ENCODE peak calls at places on chromosomes 16 and 17, in nine cellular contexts. Y is HCT116, I is stomach, D is right lobe of liver, G is body of pancreas, Q is breast epithelium, X is prostate gland, M is ovary, H is adrenal gland. P is an unnamed sample.

GRCh38 chr17:43398724-43399595 is at the start of gene ARL4D:
- DNase-seq in Y (no peak), I (peak), D (peak), G (peak), Q (peak), X (peak), M (peak), H (peak), P (peak)

GRCh38 chr16:67163164-67163902 is 1.2 kb upstream of the HSF4 start:
- DNase-seq in Y (no peak), I (no peak), D (no peak), G (no peak), Q (no peak), X (peak), M (peak), H (no peak), P (no peak)

GRCh38 chr16:264440-264951 is 11.2 kb downstream of the RGS11 start:
- DNase-seq in Y (no peak), I (no peak), D (peak), G (no peak), Q (no peak), X (no peak), M (no peak), H (no peak), P (no peak)

GRCh38 chr17:50271173-50271750 is 3.0 kb upstream of the TMEM92 start:
- DNase-seq in Y (no peak), I (no peak), D (no peak), G (no peak), Q (no peak), X (no peak), M (peak), H (peak), P (no peak)

GRCh38 chr17:45101883-45102811 is 30.2 kb downstream of the PLCD3 start:
- DNase-seq in Y (no peak), I (no peak), D (no peak), G (no peak), Q (peak), X (no peak), M (no peak), H (peak), P (no peak)

GRCh38 chr17:44794699-44795413 is 35.2 kb downstream of the GJC1 start:
- DNase-seq in Y (peak), I (no peak), D (no peak), G (no peak), Q (no peak), X (no peak), M (no peak), H (no peak), P (peak)

GRCh38 chr17:62840871-62841270 is 32.8 kb upstream of the MARCHF10 start:
- DNase-seq in Y (no peak), I (no peak), D (no peak), G (no peak), Q (no peak), X (no peak), M (no peak), H (no peak), P (no peak)

GRCh38 chr17:50045154-50045553 is 10.8 kb upstream of the ITGA3 start:
- DNase-seq in Y (no peak), I (no peak), D (no peak), G (no peak), Q (no peak), X (no peak), M (peak), H (peak), P (no peak)

GRCh38 chr16:69087161-69087581 is 18.3 kb upstream of the HAS3 start:
- DNase-seq in Y (no peak), I (no peak), D (no peak), G (no peak), Q (no peak), X (no peak), M (no peak), H (no peak), P (no peak)

GRCh38 chr17:68198931-68199836 is 48.7 kb upstream of the AMZ2 start:
- DNase-seq in Y (no peak), I (no peak), D (peak), G (no peak), Q (no peak), X (no peak), M (no peak), H (no peak), P (no peak)

GRCh38 chr16:67378642-67379041 is 14.7 kb downstream of the TPPP3 start:
- DNase-seq in Y (no peak), I (no peak), D (no peak), G (no peak), Q (no peak), X (no peak), M (no peak), H (no peak), P (no peak)

GRCh38 chr17:45346255-45347015 is 29.6 kb upstream of the MAP3K14 start:
- DNase-seq in Y (no peak), I (no peak), D (no peak), G (no peak), Q (no peak), X (no peak), M (no peak), H (no peak), P (no peak)

GRCh38 chr17:29196784-29197515 is 16.8 kb upstream of the MYO18A start:
- DNase-seq in Y (no peak), I (no peak), D (no peak), G (peak), Q (no peak), X (no peak), M (no peak), H (no peak), P (no peak)

GRCh38 chr16:19521471-19522368 is at the start of gene GDE1:
- DNase-seq in Y (peak), I (peak), D (peak), G (peak), Q (peak), X (peak), M (peak), H (peak), P (peak)

GRCh38 chr16:26709754-26710153 is 357.0 kb upstream of the C16orf82 start:
- DNase-seq in Y (no peak), I (no peak), D (no peak), G (no peak), Q (no peak), X (no peak), M (no peak), H (no peak), P (no peak)

GRCh38 chr17:78378225-78379133 is at the start of gene PGS1:
- DNase-seq in Y (peak), I (peak), D (peak), G (peak), Q (peak), X (peak), M (peak), H (peak), P (no peak)
- TF ChIP-seq POLR2A in Y (peak), I (peak), D (peak), G (peak), Q (peak), X (peak), M (peak), H (peak), P (peak)

GRCh38 chr16:2935418-2935817 is 23.7 kb downstream of the FLYWCH1 start:
- DNase-seq in Y (no peak), I (no peak), D (no peak), G (no peak), Q (no peak), X (no peak), M (no peak), H (no peak), P (no peak)
- TF ChIP-seq POLR2A in Y (no peak), I (no peak), D (no peak), G (no peak), Q (no peak), X (no peak), M (no peak), H (no peak), P (no peak)

DNA sequence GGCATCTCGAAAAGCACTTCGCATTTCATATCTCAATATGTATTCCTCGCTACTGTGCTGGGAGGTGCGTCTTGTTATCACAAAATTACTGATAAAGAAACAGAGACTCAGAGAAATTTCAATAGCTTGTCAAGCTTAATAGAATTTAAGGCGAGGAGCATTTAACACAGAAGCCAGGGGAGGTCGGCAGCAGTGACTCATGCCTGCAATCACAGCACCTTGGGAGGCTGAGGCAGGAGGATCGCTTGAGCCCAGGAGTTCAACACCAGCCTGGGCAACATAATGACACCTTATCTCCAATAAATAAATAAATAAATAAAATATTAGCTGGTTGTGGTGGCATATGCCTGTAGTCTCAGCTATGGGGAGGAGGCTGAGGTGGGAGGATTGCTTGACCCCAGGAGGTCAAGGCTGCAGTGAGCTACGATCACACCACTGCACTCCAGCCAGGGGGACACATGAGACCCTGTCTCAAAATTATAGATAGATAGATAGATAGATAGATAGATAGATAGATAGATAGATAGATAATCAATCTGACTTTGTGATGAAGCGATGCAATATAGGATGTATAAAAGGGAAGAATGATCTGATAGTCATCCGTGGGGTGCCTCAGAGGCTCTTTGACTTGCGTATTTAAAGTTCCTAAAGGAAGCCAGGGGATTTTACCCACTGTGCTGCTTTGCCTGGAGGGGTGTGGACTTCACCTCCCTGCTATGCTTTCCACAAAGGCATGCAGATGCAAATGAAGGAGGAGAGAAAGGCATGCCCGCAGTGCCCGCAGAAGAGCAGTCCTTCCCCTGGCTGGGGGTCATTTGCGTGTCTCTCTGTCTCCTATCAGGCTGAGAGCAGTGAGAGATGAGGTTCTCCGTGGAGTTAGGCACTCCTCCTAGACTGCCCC is 15.9 kb upstream of the USP10 start:
- DNase-seq in Y (no peak), I (no peak), D (no peak), G (no peak), Q (no peak), X (no peak), M (no peak), H (no peak), P (no peak)
- TF ChIP-seq POLR2A in Y (no peak), I (no peak), D (no peak), G (no peak), Q (no peak), X (no peak), M (no peak), H (no peak), P (no peak)

GRCh38 chr16:2520097-2520783 is at the start of gene AMDHD2:
- DNase-seq in Y (peak), I (peak), D (peak), G (peak), Q (peak), X (peak), M (peak), H (peak), P (peak)
- TF ChIP-seq POLR2A in Y (no peak), I (no peak), D (peak), G (peak), Q (no peak), X (no peak), M (no peak), H (peak), P (peak)

GRCh38 chr17:15490634-15491261 is 23.3 kb upstream of the CDRT4 start:
- DNase-seq in Y (peak), I (no peak), D (peak), G (no peak), Q (no peak), X (no peak), M (peak), H (peak), P (peak)
- TF ChIP-seq POLR2A in Y (no peak), I (no peak), D (no peak), G (no peak), Q (no peak), X (no peak), M (no peak), H (no peak), P (no peak)